ENCODE peak calls at places on chromosomes 4 and X, in five cellular contexts. V, R, T, O and U are unnamed samples.
A peak's percentile ranks its signal among the peaks of the same experiment; 100 is the strongest.

GRCh38 chr4:3629665-3630064 is 97.4 kb upstream of the LRPAP1 start:
- DNase-seq in V (no peak), R (no peak), T (no peak), O (no peak), U (no peak)

GRCh38 chr4:40976343-40976742 is 226.6 kb downstream of the NSUN7 start:
- DNase-seq in V (peak; percentile 59), R (peak; percentile 70), T (peak; percentile 68), O (no peak), U (peak; percentile 62)

GRCh38 chr4:88953400-88953799 is 103.6 kb downstream of the FAM13A start:
- DNase-seq in V (no peak), R (no peak), T (no peak), O (no peak), U (no peak)

GRCh38 chr4:159941076-159941475 is 838.2 kb downstream of the RAPGEF2 start:
- DNase-seq in V (no peak), R (no peak), T (no peak), O (no peak), U (no peak)

GRCh38 chr4:4311193-4311592 is 21.1 kb downstream of the ZBTB49 start:
- DNase-seq in V (no peak), R (no peak), T (no peak), O (no peak), U (no peak)

GRCh38 chr4:112379306-112379705 is 82.1 kb downstream of the ALPK1 start:
- DNase-seq in V (peak; percentile 4), R (no peak), T (peak; percentile 60), O (peak; percentile 91), U (no peak)

GRCh38 chr4:90099795-90100194 is 27.4 kb upstream of the CCSER1 start:
- DNase-seq in V (peak; percentile 20), R (no peak), T (no peak), O (no peak), U (no peak)

GRCh38 chr4:105605493-105605892 is 53.1 kb downstream of the ARHGEF38 start:
- DNase-seq in V (peak; percentile 82), R (peak; percentile 54), T (no peak), O (no peak), U (peak; percentile 10)

GRCh38 chr4:4899202-4899925 is 39.9 kb downstream of the MSX1 start:
- DNase-seq in V (no peak), R (no peak), T (no peak), O (no peak), U (no peak)

GRCh38 chr4:37160653-37161052 is 83.9 kb upstream of the NWD2 start:
- DNase-seq in V (no peak), R (no peak), T (no peak), O (no peak), U (no peak)

GRCh38 chr4:147354994-147355393 is 125.9 kb upstream of the EDNRA start:
- DNase-seq in V (no peak), R (no peak), T (no peak), O (no peak), U (no peak)

GRCh38 chr4:147984065-147984777 is 252.3 kb downstream of the ARHGAP10 start:
- DNase-seq in V (peak; percentile 30), R (peak; percentile 34), T (peak; percentile 65), O (peak; percentile 42), U (peak; percentile 67)

GRCh38 chr4:33890841-33891240 is 2353.5 kb downstream of the ARAP2 start:
- DNase-seq in V (no peak), R (no peak), T (no peak), O (no peak), U (no peak)

GRCh38 chrX:14533867-14534266 is 4.5 kb downstream of the GLRA2 start:
- DNase-seq in V (no peak), R (no peak), T (no peak), O (no peak), U (no peak)

GRCh38 chr4:125389713-125390112 is 75.0 kb downstream of the FAT4 start:
- DNase-seq in V (peak; percentile 98), R (no peak), T (no peak), O (no peak), U (peak; percentile 80)

GRCh38 chr4:4541661-4542570 is at the start of gene STX18:
- DNase-seq in V (peak; percentile 88), R (peak; percentile 89), T (peak; percentile 93), O (peak; percentile 92), U (peak; percentile 88)

GRCh38 chr4:121411151-121411744 is 30.4 kb upstream of the QRFPR start:
- DNase-seq in V (no peak), R (no peak), T (no peak), O (no peak), U (no peak)

GRCh38 chr4:13546855-13547562 is 2.7 kb upstream of the NKX3-2 start:
- DNase-seq in V (no peak), R (peak; percentile 6), T (no peak), O (peak; percentile 51), U (no peak)

GRCh38 chr4:88097301-88097700 is 61.1 kb downstream of the ABCG2 start:
- DNase-seq in V (no peak), R (no peak), T (no peak), O (no peak), U (peak; percentile 22)

GRCh38 chr4:119227690-119228089 is 15.2 kb downstream of the USP53 start:
- DNase-seq in V (peak; percentile 60), R (no peak), T (no peak), O (no peak), U (peak; percentile 7)

GRCh38 chr4:187550256-187550950 is 445.2 kb upstream of the ZFP42 start:
- DNase-seq in V (peak; percentile 21), R (no peak), T (no peak), O (no peak), U (peak; percentile 11)

GRCh38 chrX:28876415-28876814 is 289.2 kb downstream of the IL1RAPL1 start:
- DNase-seq in V (no peak), R (peak; percentile 14), T (no peak), O (no peak), U (no peak)

GRCh38 chr4:134282680-134283079 is 81.1 kb upstream of the PABPC4L start:
- DNase-seq in V (no peak), R (no peak), T (no peak), O (no peak), U (no peak)

GRCh38 chr4:170079981-170080380 is 9.8 kb downstream of the AADAT start:
- DNase-seq in V (peak; percentile 58), R (no peak), T (no peak), O (no peak), U (no peak)

GRCh38 chr4:150119492-150119891 is 41.2 kb downstream of the DCLK2 start:
- DNase-seq in V (peak; percentile 64), R (no peak), T (no peak), O (no peak), U (peak; percentile 57)

GRCh38 chr4:86670739-86671138 is 76.6 kb downstream of the PTPN13 start:
- DNase-seq in V (peak; percentile 80), R (no peak), T (no peak), O (no peak), U (peak; percentile 5)

GRCh38 chrX:110671068-110671803 is 124.4 kb downstream of the CHRDL1 start:
- DNase-seq in V (peak; percentile 58), R (no peak), T (no peak), O (no peak), U (no peak)

GRCh38 chrX:32448320-32448719 is 763.0 kb downstream of the DMD start:
- DNase-seq in V (no peak), R (no peak), T (no peak), O (no peak), U (no peak)

GRCh38 chr4:81314897-81315470 is 100.0 kb upstream of the PRKG2 start:
- DNase-seq in V (no peak), R (peak; percentile 46), T (no peak), O (no peak), U (peak; percentile 38)

GRCh38 chr4:53592128-53592527 is 842 bp upstream of the LNX1 start:
- DNase-seq in V (peak; percentile 50), R (peak; percentile 59), T (no peak), O (no peak), U (no peak)

GRCh38 chr4:7939377-7940108 is at the start of gene AFAP1:
- DNase-seq in V (peak; percentile 79), R (peak; percentile 89), T (peak; percentile 96), O (peak; percentile 98), U (peak; percentile 100)